ENCODE peak calls at places on chromosomes 13 and 19, in seven cellular contexts. K is left lung, Z is cardiac fibroblast, E is cardiac muscle cell, M is choroid plexus epithelial cell, B is fibroblast of pulmonary artery, U is stomach. J is an unnamed sample.

GRCh38 chr19:29098863-29099481 is 114.0 kb downstream of the UQCRFS1 start:
- DNase-seq in E (peak; percentile 77), Z (peak; percentile 83), B (peak; percentile 64), K (no peak), U (peak; percentile 31), M (peak; percentile 4), J (peak; percentile 13)

GRCh38 chr19:53158119-53158656 is 665 bp downstream of the ZNF347 start:
- DNase-seq in U (peak; percentile 29), E (peak; percentile 42), Z (peak; percentile 31), K (peak; percentile 84), M (peak; percentile 27), B (peak; percentile 23), J (peak; percentile 44)

GRCh38 chr13:21069561-21070004 is 8.2 kb upstream of the LATS2 start:
- DNase-seq in K (no peak), B (peak; percentile 98), E (peak; percentile 96), M (peak; percentile 97), Z (peak; percentile 96), U (no peak), J (peak; percentile 99)

GRCh38 chr19:38046254-38047047 is 139.4 kb downstream of the SIPA1L3 start:
- DNase-seq in K (peak; percentile 74), B (no peak), Z (no peak), M (no peak), U (peak; percentile 35), E (no peak), J (no peak)

GRCh38 chr13:95956589-95957148 is 96.5 kb downstream of the UGGT2 start:
- DNase-seq in E (peak; percentile 22), K (no peak), B (peak; percentile 45), Z (peak; percentile 7), U (no peak), M (peak; percentile 57), J (peak; percentile 17)

GRCh38 chr19:3580156-3580955 is 4.9 kb upstream of the GIPC3 start:
- DNase-seq in M (peak; percentile 95), U (no peak), K (no peak), E (peak; percentile 91), Z (peak; percentile 92), B (peak; percentile 95), J (peak; percentile 94)

GRCh38 chr19:29971648-29972047 is 29.6 kb downstream of the URI1 start:
- DNase-seq in Z (no peak), M (no peak), B (no peak), E (no peak), U (no peak), K (no peak), J (no peak)

GRCh38 chr13:99382428-99383133 is 75.4 kb upstream of the GPR183 start:
- DNase-seq in K (no peak), Z (no peak), M (no peak), U (no peak), E (no peak), B (no peak), J (no peak)

GRCh38 chr13:101917833-101918755 is 465.6 kb downstream of the ITGBL1 start:
- DNase-seq in M (no peak), Z (no peak), U (no peak), E (no peak), K (no peak), B (no peak), J (no peak)

GRCh38 chr13:26979334-26979733 is 192.3 kb downstream of the USP12 start:
- DNase-seq in U (no peak), Z (no peak), M (no peak), B (no peak), E (no peak), K (no peak), J (no peak)

DNA sequence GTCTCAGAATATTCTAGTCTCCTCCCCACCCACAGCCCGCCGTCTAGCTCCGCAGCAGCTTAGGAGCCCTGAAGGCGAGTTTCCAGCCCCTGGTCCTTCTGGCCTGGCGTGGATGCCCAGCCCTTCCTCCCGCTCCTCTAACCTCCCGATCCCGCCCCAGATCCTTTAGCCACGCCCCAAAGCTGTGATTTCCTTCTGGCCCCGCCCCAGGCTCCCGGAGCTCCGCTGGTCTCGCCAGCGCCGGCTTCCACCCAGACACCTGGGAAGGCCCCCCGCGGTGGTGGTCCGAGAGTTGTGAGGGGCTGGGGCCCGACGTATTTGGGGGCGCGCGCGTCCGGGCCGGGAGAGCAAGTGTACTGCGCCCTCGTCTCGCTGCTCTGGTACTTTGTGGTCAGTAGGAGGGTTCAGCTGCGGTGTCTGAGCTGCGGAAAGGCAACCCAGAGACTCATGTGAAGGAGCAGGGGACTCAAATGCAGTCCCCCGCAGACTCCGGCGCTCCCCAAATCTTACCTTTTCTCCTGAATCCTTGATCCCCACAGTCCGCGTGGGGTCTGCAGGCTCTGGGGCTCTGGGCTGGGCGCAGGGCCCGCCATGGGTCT is at the start of gene CGB7:
- DNase-seq in B (peak; percentile 47), M (peak; percentile 53), U (peak; percentile 81), K (peak; percentile 89), E (peak; percentile 59), Z (peak; percentile 61), J (peak; percentile 48)
- H3K4me3 ChIP-seq in B (peak within 1 kb of the TSS; percentile 57), M (peak within 1 kb of the TSS; percentile 64), U (peak within 1 kb of the TSS; percentile 57), K (peak within 1 kb of the TSS; percentile 48), E (peak within 1 kb of the TSS; percentile 49), Z (peak within 1 kb of the TSS; percentile 60), J (peak within 1 kb of the TSS; percentile 61)

DNA sequence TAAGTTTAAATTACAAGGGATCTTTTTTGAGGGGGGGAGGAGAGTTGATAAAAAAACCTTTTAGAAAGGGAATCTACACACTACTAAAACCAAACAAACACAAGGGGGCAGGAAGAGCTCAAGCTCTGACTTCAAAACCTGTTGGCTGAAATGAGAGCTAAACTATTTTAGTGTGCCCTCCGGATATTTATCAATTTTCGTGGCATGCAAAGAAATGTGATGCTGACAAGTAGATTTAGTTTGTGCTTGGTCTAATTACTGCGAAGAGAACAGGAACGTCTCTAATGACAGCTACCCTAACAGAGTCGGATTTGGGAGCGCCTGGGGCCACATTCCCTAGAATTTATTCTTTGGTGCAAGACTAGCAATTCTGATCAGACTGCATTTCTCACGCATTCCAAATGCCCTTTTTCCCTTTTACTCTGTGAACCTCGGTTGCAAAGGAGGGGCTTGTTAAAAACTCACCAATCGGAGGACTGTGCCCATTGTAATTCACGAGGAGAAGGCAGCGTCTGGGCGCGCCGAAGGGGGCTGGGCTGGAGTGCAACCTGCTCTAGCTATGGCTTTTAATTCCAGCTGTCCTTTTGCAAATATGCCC is 804 bp upstream of the FREM2 start:
- DNase-seq in K (peak; percentile 66), E (peak; percentile 15), M (peak; percentile 30), Z (no peak), U (no peak), B (peak; percentile 13), J (peak; percentile 9)
- TF ChIP-seq CTCF in K (no peak), E (peak; percentile 21), M (peak; percentile 36), Z (no peak), U (no peak), B (peak; percentile 14), J (peak; percentile 11)

DNA sequence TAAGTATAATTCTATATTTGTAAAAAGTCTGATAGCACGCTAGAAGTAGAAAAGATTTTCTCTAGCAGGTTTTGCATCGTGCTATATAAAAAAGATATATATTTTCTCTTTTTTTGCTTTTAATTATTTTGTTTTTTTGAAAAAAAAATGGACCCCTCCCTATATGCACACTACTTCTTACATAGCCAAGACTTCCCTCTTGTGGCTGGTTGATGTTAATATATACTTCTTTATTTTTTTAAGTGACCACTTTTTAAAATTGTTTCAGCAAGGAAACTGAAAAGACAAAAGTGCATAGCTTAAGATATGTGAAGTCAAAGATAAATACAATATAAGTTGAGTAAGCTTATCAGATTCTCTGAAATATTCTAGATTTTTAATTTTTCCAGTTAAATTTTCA is 1202.8 kb downstream of the DIAPH3 start:
- DNase-seq in Z (peak; percentile 5), B (peak; percentile 44), U (no peak), M (peak; percentile 69), E (peak; percentile 17), K (no peak), J (no peak)
- H3K4me3 ChIP-seq in Z (no peak overlapping the region), B (no peak overlapping the region), U (no peak overlapping the region), M (no peak overlapping the region), E (no peak overlapping the region), K (no peak overlapping the region), J (no peak overlapping the region)

DNA sequence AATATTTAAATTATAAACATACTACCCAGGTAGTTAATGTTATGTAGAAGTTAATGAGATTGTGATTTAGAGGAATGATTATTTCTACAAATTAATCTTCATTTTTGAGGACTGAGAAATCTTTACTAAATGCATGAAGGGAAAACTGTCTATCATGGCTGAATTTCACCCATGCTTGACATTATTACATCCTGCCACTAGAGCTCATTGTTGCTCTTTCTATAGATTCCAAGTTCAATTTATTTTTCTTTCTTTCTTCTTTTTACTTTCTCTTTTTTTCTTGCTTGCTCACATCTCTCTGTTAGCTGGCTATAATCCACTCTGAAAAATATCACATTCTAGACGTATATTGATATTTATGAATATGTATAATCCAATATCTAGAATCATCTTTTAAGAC is 505.0 kb upstream of the KLHL1 start:
- DNase-seq in K (no peak), M (peak; percentile 37), Z (no peak), U (no peak), E (peak; percentile 0), B (peak; percentile 4), J (no peak)
- TF ChIP-seq CTCF in K (no peak), M (peak; percentile 48), Z (no peak), U (no peak), E (no peak), B (no peak), J (no peak)

DNA sequence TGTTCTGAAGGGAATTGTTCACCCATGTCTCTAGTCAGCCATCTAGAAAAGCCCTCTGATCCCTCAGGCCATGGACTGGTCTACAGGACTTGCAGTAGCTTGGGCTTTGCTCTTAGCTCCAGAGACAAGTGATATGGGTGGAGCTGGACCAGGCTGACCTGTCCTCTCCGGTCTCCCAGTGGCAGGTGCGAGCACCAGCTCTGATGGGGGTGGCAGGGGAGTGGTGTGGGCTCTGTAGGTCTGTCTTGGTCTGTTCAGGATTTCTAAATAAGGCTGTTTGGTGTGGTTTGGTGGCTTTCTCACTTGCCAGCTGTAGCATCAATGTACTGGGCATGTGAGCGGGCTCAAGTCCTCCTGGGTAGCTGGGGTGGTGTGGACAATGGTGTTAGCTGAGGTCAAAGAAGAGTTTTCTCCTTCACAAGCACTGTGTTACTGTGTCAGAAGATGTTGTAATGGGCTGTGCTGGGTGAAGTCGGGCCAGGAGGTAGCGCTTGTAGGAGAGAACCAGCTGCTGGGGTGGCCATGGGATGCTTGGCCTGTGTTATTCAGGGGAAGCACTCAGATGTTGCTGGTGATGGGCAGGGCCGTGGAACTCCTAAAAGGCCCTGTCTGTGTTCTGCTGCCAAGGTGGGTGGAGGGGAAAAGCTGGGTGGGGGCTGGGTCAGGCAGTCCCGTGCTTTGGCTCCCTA is 16.9 kb downstream of the GPC6 start:
- DNase-seq in B (no peak), K (no peak), E (no peak), U (no peak), Z (no peak), M (peak; percentile 12), J (no peak)
- H3K4me3 ChIP-seq in B (no peak overlapping the region), K (no peak overlapping the region), E (no peak overlapping the region), U (no peak overlapping the region), Z (no peak overlapping the region), M (no peak overlapping the region), J (no peak overlapping the region)

J was measured in fibroblast of villous mesenchyme.